ENCODE peak calls at places on chromosomes 5 and 9, in seven cellular contexts. W, A, Z, E, Q, C and D are unnamed samples.

GRCh38 chr5:125560476-125561225 is 814.2 kb upstream of the ZNF608 start:
- DNase-seq in W (no peak), A (no peak), Z (no peak), E (no peak), Q (no peak), C (no peak), D (no peak)

GRCh38 chr5:122517091-122517490 is 205.1 kb downstream of the SNCAIP start:
- DNase-seq in W (no peak), A (no peak), Z (no peak), E (no peak), Q (no peak), C (no peak), D (no peak)

GRCh38 chr5:167058481-167058880 is 1233.0 kb upstream of the WWC1 start:
- DNase-seq in W (no peak), A (no peak), Z (no peak), E (no peak), Q (no peak), C (no peak), D (no peak)

GRCh38 chr9:86246752-86247161 is 12.7 kb downstream of the C9orf153 start:
- DNase-seq in W (peak), A (no peak), Z (no peak), E (no peak), Q (no peak), C (no peak), D (no peak)

GRCh38 chr5:73946926-73947455 is 321.0 kb downstream of the ARHGEF28 start:
- DNase-seq in W (peak), A (peak), Z (no peak), E (no peak), Q (no peak), C (no peak), D (peak)

GRCh38 chr9:4902135-4902475 is 83.0 kb upstream of the JAK2 start:
- DNase-seq in W (no peak), A (no peak), Z (no peak), E (no peak), Q (no peak), C (no peak), D (peak)

GRCh38 chr9:35110327-35110758 is 5.3 kb downstream of the ATOSB start:
- DNase-seq in W (peak), A (no peak), Z (peak), E (no peak), Q (no peak), C (peak), D (no peak)

GRCh38 chr9:79707589-79707988 is 135.8 kb downstream of the TLE4 start:
- DNase-seq in W (no peak), A (no peak), Z (no peak), E (no peak), Q (no peak), C (no peak), D (no peak)

GRCh38 chr9:95189230-95190098 is 128.0 kb downstream of the FANCC start:
- DNase-seq in W (peak), A (no peak), Z (peak), E (peak), Q (no peak), C (peak), D (no peak)

GRCh38 chr9:85900504-85901201 is 40.3 kb upstream of the NAA35 start:
- DNase-seq in W (peak), A (no peak), Z (peak), E (peak), Q (no peak), C (peak), D (no peak)